ENCODE peak calls at places on chromosomes 2 and 18, in seven cellular contexts. V is amniotic stem cell; B is immature natural killer cell; S is tibial artery; U is stimulated activated naive B cell treated with anti-CD40 and anti-IgM and Interleukin-4, amounts not matched to agents 10 μg/mL and 1 μg/mL and 100 μg/mL, for 72 hours; L is NCI-H1105 treated with DMSO at 0.1 percent for 48 hours; N is stromal cell of bone marrow. H is an unnamed sample.

GRCh38 chr2:79171348-79171958 is 11.9 kb upstream of the REG3A start:
- DNase-seq in V (no peak), B (no peak), S (no peak), U (no peak), L (no peak), N (no peak), H (no peak)

GRCh38 chr2:223576873-223577272 is 25.3 kb downstream of the SCG2 start:
- DNase-seq in V (no peak), B (no peak), S (no peak), U (no peak), L (no peak), N (peak; percentile 95), H (no peak)

GRCh38 chr2:194383404-194383803 is 1273.6 kb upstream of the SLC39A10 start:
- DNase-seq in V (no peak), B (no peak), S (no peak), U (no peak), L (no peak), N (no peak), H (no peak)

GRCh38 chr2:60316381-60317028 is 236.9 kb downstream of the BCL11A start:
- DNase-seq in V (no peak), B (no peak), S (no peak), U (no peak), L (no peak), N (no peak), H (no peak)

GRCh38 chr2:241865957-241866858 is 3.3 kb upstream of the RTP5 start:
- DNase-seq in V (no peak), B (no peak), S (no peak), U (no peak), L (no peak), N (no peak), H (no peak)

GRCh38 chr18:52937840-52938239 is 597.8 kb downstream of the DCC start:
- DNase-seq in V (no peak), B (no peak), S (no peak), U (no peak), L (no peak), N (no peak), H (no peak)

GRCh38 chr2:134450114-134450513 is 196.2 kb downstream of the MGAT5 start:
- DNase-seq in V (no peak), B (no peak), S (peak; percentile 60), U (no peak), L (no peak), N (no peak), H (no peak)

GRCh38 chr18:7336616-7337015 is 105.7 kb downstream of the LRRC30 start:
- DNase-seq in V (no peak), B (no peak), S (no peak), U (no peak), L (no peak), N (no peak), H (no peak)

GRCh38 chr2:226414313-226414712 is 385.3 kb downstream of the IRS1 start:
- DNase-seq in V (no peak), B (no peak), S (no peak), U (no peak), L (no peak), N (no peak), H (no peak)

GRCh38 chr2:35651688-35652323 is 703.8 kb upstream of the CRIM1 start:
- DNase-seq in V (no peak), B (no peak), S (no peak), U (no peak), L (no peak), N (no peak), H (no peak)

GRCh38 chr2:235669983-235670962 is 176.4 kb downstream of the AGAP1 start:
- DNase-seq in V (peak; percentile 51), B (no peak), S (peak; percentile 75), U (no peak), L (peak; percentile 44), N (peak; percentile 54), H (no peak)

GRCh38 chr2:101107246-101107645 is 43.9 kb downstream of the TBC1D8 start:
- DNase-seq in V (no peak), B (no peak), S (no peak), U (no peak), L (no peak), N (no peak), H (no peak)

H was measured in GM12892.